ENCODE peak calls at places on chromosomes 11 and 22, in four cellular contexts. N is H1, Z is mesendoderm, G is H9. T is an unnamed sample.

GRCh38 chr22:39508393-39508792 is 6.3 kb downstream of the MIEF1 start:
- DNase-seq in N (no peak), Z (no peak), G (no peak), T (no peak)

GRCh38 chr22:17931400-17931825 is 92.9 kb downstream of the MICAL3 start:
- DNase-seq in Z (no peak), N (no peak), G (no peak), T (no peak)

GRCh38 chr22:27228771-27229170 is 571.4 kb downstream of the MIAT start:
- DNase-seq in N (no peak), G (no peak), Z (peak), T (no peak)

GRCh38 chr11:65718964-65719492 is 1.6 kb downstream of the RNASEH2C start:
- DNase-seq in Z (no peak), N (no peak), G (no peak), T (peak)

GRCh38 chr11:9563196-9563730 is 10.2 kb upstream of the WEE1 start:
- DNase-seq in G (no peak), Z (no peak), N (no peak), T (no peak)

GRCh38 chr11:33732176-33732575 is 4.0 kb downstream of the CD59 start:
- DNase-seq in G (no peak), N (no peak), Z (no peak), T (no peak)

GRCh38 chr22:35064664-35065063 is 1.3 kb upstream of the ISX start:
- DNase-seq in Z (no peak), G (no peak), N (no peak), T (no peak)

GRCh38 chr11:64340671-64341335 is 799 bp downstream of the CCDC88B start:
- DNase-seq in N (peak), Z (peak), G (peak), T (no peak)

GRCh38 chr11:76830639-76831312 is 29.9 kb upstream of the ACER3 start:
- DNase-seq in N (no peak), Z (peak), G (no peak), T (peak)

GRCh38 chr22:38177926-38178604 is 3.6 kb downstream of the PLA2G6 start:
- DNase-seq in N (no peak), G (no peak), Z (peak), T (peak)

GRCh38 chr11:47412152-47412746 is 3.9 kb downstream of the SLC39A13 start:
- DNase-seq in N (peak), G (peak), Z (peak), T (peak)
- H4K5ac ChIP-seq in N (no peak), G (no peak), Z (no peak), T (no peak)

GRCh38 chr11:123212406-123212805 is 17.4 kb upstream of the CLMP start:
- DNase-seq in Z (no peak), N (no peak), G (no peak), T (no peak)
- H4K5ac ChIP-seq in Z (no peak), N (no peak), G (no peak), T (peak)

GRCh38 chr22:16925407-16925966 is 82.5 kb downstream of the GAB4 start:
- DNase-seq in N (no peak), Z (no peak), G (no peak), T (no peak)
- H4K5ac ChIP-seq in N (no peak), Z (no peak), G (no peak), T (no peak)

GRCh38 chr11:114377612-114378267 is 22.6 kb downstream of the C11orf71 start:
- DNase-seq in Z (peak), G (no peak), N (no peak), T (peak)

GRCh38 chr11:114368918-114369680 is 31.2 kb downstream of the C11orf71 start:
- DNase-seq in N (no peak), Z (no peak), G (no peak), T (no peak)

GRCh38 chr11:114379394-114380069 is 20.8 kb downstream of the C11orf71 start:
- DNase-seq in N (no peak), Z (no peak), G (no peak), T (no peak)

GRCh38 chr11:114375052-114375451 is 25.3 kb downstream of the C11orf71 start:
- DNase-seq in N (no peak), G (no peak), Z (no peak), T (no peak)
- H4K5ac ChIP-seq in N (no peak), G (no peak), Z (no peak), T (no peak)

T was measured in IMR-90.